ENCODE peak calls at places on chromosomes 5 and 9, in five cellular contexts. G is vagina, I is GM23248, B is right atrium auricular region, M is stomach. S is an unnamed sample. For H3K4me1, the result is how much of the 10 kb centered on the place peaks cover.

GRCh38 chr5:14665110-14665822 is 748 bp downstream of the OTULIN start:
- DNase-seq in G (no peak), I (peak), B (no peak), M (peak), S (peak)

GRCh38 chr5:33166522-33166921 is 274.2 kb upstream of the TARS1 start:
- DNase-seq in G (no peak), I (no peak), B (no peak), M (no peak), S (no peak)

GRCh38 chr9:127919253-127919815 is 2.5 kb upstream of the ST6GALNAC4 start:
- DNase-seq in G (no peak), I (peak), B (peak), M (peak), S (no peak)

GRCh38 chr5:159951834-159952233 is 35.6 kb downstream of the ADRA1B start:
- DNase-seq in G (no peak), I (peak), B (no peak), M (no peak), S (no peak)

GRCh38 chr5:14178671-14179211 is 35.6 kb downstream of the TRIO start:
- DNase-seq in G (no peak), I (peak), B (no peak), M (no peak), S (no peak)

GRCh38 chr5:147448766-147449165 is 61.1 kb downstream of the DPYSL3 start:
- DNase-seq in G (no peak), I (peak), B (no peak), M (no peak), S (no peak)

GRCh38 chr5:111242606-111243005 is 18.4 kb downstream of the CAMK4 start:
- DNase-seq in G (no peak), I (no peak), B (no peak), M (no peak), S (no peak)

GRCh38 chr9:116546711-116547581 is 140.2 kb upstream of the TRIM32 start:
- DNase-seq in G (no peak), I (peak), B (no peak), M (no peak), S (no peak)

GRCh38 chr5:125148706-125149105 is 402.3 kb upstream of the ZNF608 start:
- DNase-seq in G (no peak), I (peak), B (no peak), M (no peak), S (no peak)

GRCh38 chr5:33781286-33781685 is 110.5 kb downstream of the ADAMTS12 start:
- DNase-seq in G (no peak), I (peak), B (no peak), M (no peak), S (no peak)

GRCh38 chr9:97705354-97705950 is 8.3 kb upstream of the XPA start:
- DNase-seq in G (no peak), I (no peak), B (no peak), M (no peak), S (no peak)

GRCh38 chr9:106478312-106479099 is 384.5 kb upstream of the ZNF462 start:
- DNase-seq in G (no peak), I (no peak), B (no peak), M (no peak), S (no peak)

GRCh38 chr9:93601666-93602065 is 25.3 kb downstream of the PHF2 start:
- DNase-seq in G (no peak), I (no peak), B (peak), M (no peak), S (no peak)

DNA sequence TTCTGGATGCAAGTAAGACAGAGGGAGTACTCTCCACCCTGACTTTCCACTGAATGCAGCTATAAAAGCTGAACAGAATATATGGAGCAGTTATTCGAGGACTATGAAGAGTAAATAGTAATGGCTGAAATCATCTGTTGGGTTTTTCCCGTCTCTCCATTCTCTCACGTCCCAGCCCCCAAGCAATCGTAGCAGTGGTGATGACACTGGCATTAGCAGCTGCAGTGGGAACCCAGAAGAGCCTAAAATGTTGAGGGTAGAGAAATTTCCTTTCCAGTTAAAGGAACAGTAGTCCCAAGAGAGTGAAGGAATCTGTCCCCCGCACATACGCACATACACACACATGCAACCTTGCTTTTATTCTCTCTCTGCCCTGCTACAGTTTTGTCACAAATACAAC is 33.2 kb downstream of the MED27 start:
- DNase-seq in G (no peak), I (peak), B (no peak), M (no peak), S (no peak)
- H3K4me1 ChIP-seq in G (under half), I (under half), B (under half), M (under half), S (under half)

GRCh38 chr9:102972780-102973179 is 22.4 kb upstream of the CYLC2 start:
- DNase-seq in G (no peak), I (no peak), B (no peak), M (no peak), S (no peak)

GRCh38 chr9:102974530-102974929 is 20.6 kb upstream of the CYLC2 start:
- DNase-seq in G (no peak), I (no peak), B (no peak), M (no peak), S (no peak)

DNA sequence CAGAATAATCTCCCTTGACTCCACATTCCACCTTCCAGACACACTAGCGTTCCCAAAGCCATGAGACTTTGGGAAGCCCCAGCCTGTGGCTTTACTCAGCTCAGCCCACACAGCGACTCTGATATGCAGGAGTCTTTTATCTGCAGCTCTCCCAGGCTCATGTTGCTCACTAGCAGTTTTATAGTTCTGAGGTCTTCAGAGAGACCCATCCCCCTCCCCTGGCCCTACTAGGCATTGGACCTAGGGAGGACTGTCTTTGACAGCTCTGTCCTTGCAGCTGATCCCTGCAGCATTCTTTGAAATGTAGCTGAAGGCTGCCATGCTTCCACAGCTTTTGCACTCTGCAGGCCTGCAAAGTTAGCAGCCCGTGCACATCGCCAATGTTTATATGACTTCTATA is 19.9 kb upstream of the CYLC2 start:
- DNase-seq in G (no peak), I (no peak), B (no peak), M (no peak), S (no peak)
- H3K4me1 ChIP-seq in G (under half), I (under half), B (under half), M (under half), S (under half)

DNA sequence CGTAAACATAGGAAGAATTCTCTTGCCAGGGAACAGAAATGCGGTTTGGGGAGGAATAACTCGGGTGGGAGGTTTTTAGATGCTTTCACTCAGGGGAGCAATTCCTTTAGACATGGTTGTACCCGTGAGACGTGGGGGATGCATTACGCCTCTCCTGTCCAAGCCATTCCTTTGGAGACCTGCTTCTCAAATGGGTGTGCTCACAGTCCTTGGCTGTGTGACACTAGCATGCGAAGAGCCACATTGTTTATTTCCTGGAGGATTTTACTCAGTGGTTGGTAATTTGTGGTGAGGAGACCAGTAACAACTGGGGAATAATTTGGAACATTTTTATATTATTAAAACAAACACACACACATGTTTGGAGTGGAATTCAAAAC is 18.5 kb downstream of the COL15A1 start:
- DNase-seq in G (no peak), I (peak), B (no peak), M (no peak), S (no peak)
- H3K4me1 ChIP-seq in G (half or more), I (under half), B (half or more), M (under half), S (under half)

GRCh38 chr9:135344523-135344901 is 135.1 kb upstream of the PPP1R26 start:
- DNase-seq in G (no peak), I (no peak), B (no peak), M (no peak), S (no peak)

GRCh38 chr9:135341612-135342169 is 137.9 kb upstream of the PPP1R26 start:
- DNase-seq in G (no peak), I (no peak), B (no peak), M (no peak), S (no peak)

GRCh38 chr9:135342206-135343130 is 137.1 kb upstream of the PPP1R26 start:
- DNase-seq in G (no peak), I (no peak), B (no peak), M (no peak), S (no peak)

GRCh38 chr9:135343733-135344522 is 135.7 kb upstream of the PPP1R26 start:
- DNase-seq in G (no peak), I (peak), B (no peak), M (peak), S (peak)

DNA sequence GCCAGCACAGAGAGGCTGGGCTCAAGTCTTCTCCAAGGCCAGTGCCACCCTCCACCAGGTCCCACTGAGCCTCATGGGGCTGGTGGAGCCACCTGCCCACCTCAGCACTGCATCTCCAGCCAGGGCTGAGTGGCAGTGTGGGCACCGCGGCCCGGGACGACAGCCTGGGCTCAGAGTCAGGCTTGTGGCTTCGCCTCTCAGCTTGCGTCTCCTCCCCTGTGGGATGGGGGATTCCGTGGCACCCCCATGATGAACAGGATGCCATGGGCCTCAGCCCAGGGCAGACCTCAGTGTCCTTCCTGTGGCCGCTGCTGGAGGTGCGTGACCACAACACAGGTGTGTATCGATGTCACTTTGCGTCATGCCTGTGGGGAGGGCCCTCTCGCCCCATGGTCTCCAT is 136.4 kb upstream of the PPP1R26 start:
- DNase-seq in G (no peak), I (no peak), B (no peak), M (no peak), S (no peak)
- H3K4me1 ChIP-seq in G (under half), I (under half), B (under half), M (under half), S (under half)

GRCh38 chr5:72180925-72181324 is 73.7 kb downstream of the MAP1B start:
- DNase-seq in G (no peak), I (peak), B (no peak), M (no peak), S (no peak)
- H3K4me1 ChIP-seq in G (under half), I (under half), B (half or more), M (under half), S (under half)

GRCh38 chr5:126450388-126450787 is 27.2 kb downstream of the GRAMD2B start:
- DNase-seq in G (no peak), I (no peak), B (no peak), M (no peak), S (no peak)
- H3K4me1 ChIP-seq in G (half or more), I (half or more), B (under half), M (under half), S (under half)

GRCh38 chr5:61414806-61415205 is 82.7 kb downstream of the ZSWIM6 start:
- DNase-seq in G (no peak), I (no peak), B (no peak), M (no peak), S (no peak)
- H3K4me1 ChIP-seq in G (under half), I (under half), B (under half), M (under half), S (under half)